ENCODE peak calls at places on chromosomes 16 and 17, in eight cellular contexts. I is GM06990, R is tibial artery, K is brain microvascular endothelial cell, U is trophoblast cell, J is heart left ventricle, V is fibroblast of lung, D is fibroblast of mammary gland. G is an unnamed sample.
A peak's percentile ranks its signal among the peaks of the same experiment; 100 is the strongest.

GRCh38 chr17:42886283-42887176 is 14.1 kb upstream of the G6PC1 start:
- DNase-seq in R (no peak), V (no peak), K (no peak), I (no peak), D (no peak), J (no peak), U (no peak), G (no peak)

GRCh38 chr17:77843878-77844260 is 114.6 kb upstream of the TNRC6C start:
- DNase-seq in V (no peak), U (no peak), D (no peak), J (no peak), I (no peak), K (no peak), R (no peak), G (no peak)

GRCh38 chr16:67571464-67571863 is 9.1 kb downstream of the CTCF start:
- DNase-seq in J (no peak), I (no peak), K (no peak), U (no peak), R (no peak), V (no peak), D (no peak), G (no peak)

GRCh38 chr17:6052926-6053325 is 17.3 kb upstream of the WSCD1 start:
- DNase-seq in R (no peak), U (no peak), K (no peak), J (no peak), I (no peak), V (no peak), D (no peak), G (no peak)

GRCh38 chr17:71528210-71528609 is 592.6 kb upstream of the SOX9 start:
- DNase-seq in U (no peak), R (no peak), D (no peak), V (no peak), J (no peak), K (no peak), I (no peak), G (no peak)

GRCh38 chr17:21302711-21303425 is 18.4 kb downstream of the MAP2K3 start:
- DNase-seq in V (no peak), U (no peak), J (peak; percentile 24), K (no peak), R (no peak), D (no peak), I (no peak), G (no peak)

GRCh38 chr16:56972403-56972802 is 10.7 kb downstream of the CETP start:
- DNase-seq in K (no peak), I (no peak), D (no peak), V (no peak), J (no peak), U (no peak), R (no peak), G (no peak)

GRCh38 chr17:31381165-31381668 is 10.3 kb upstream of the RAB11FIP4 start:
- DNase-seq in J (no peak), V (no peak), I (no peak), K (no peak), D (no peak), R (no peak), U (no peak), G (no peak)

GRCh38 chr17:16215002-16215272 is 397 bp downstream of the NCOR1 start:
- DNase-seq in K (no peak), V (no peak), D (no peak), J (peak; percentile 47), U (peak; percentile 16), I (peak; percentile 78), R (peak; percentile 27), G (no peak)

GRCh38 chr16:14464192-14464591 is 165.9 kb downstream of the PARN start:
- DNase-seq in D (no peak), V (no peak), K (no peak), I (no peak), R (no peak), U (no peak), J (no peak), G (no peak)

GRCh38 chr17:34997355-34997862 is 17.1 kb downstream of the LIG3 start:
- DNase-seq in U (no peak), V (peak; percentile 95), K (peak; percentile 73), R (peak; percentile 52), J (peak; percentile 58), D (peak; percentile 62), I (no peak), G (peak; percentile 68)

GRCh38 chr16:48158296-48158695 is 2.5 kb upstream of the ABCC12 start:
- DNase-seq in J (no peak), U (no peak), I (peak; percentile 25), D (peak; percentile 80), V (peak; percentile 43), R (no peak), K (peak; percentile 55), G (peak; percentile 41)

GRCh38 chr17:44900894-44901293 is 1.6 kb upstream of the EFTUD2 start:
- DNase-seq in I (no peak), V (peak; percentile 90), J (no peak), R (peak; percentile 38), K (peak; percentile 64), D (peak; percentile 89), U (no peak), G (peak; percentile 82)

GRCh38 chr17:61389670-61390478 is 9.8 kb upstream of the TBX2 start:
- DNase-seq in R (no peak), J (no peak), D (no peak), U (no peak), V (peak; percentile 68), I (no peak), K (no peak), G (no peak)

GRCh38 chr16:4386951-4387565 is 15.4 kb downstream of the VASN start:
- DNase-seq in J (peak; percentile 45), R (no peak), D (peak; percentile 70), K (no peak), I (no peak), V (no peak), U (no peak), G (no peak)

GRCh38 chr16:86498155-86498651 is 12.1 kb upstream of the FOXF1 start:
- DNase-seq in J (no peak), V (peak; percentile 34), U (no peak), R (no peak), D (no peak), I (no peak), K (no peak), G (no peak)

GRCh38 chr16:53864819-53865491 is 161.0 kb downstream of the FTO start:
- DNase-seq in U (no peak), K (no peak), J (no peak), V (no peak), R (no peak), D (peak; percentile 46), I (no peak), G (no peak)

GRCh38 chr16:49443576-49443975 is 70.0 kb downstream of the C16orf78 start:
- DNase-seq in D (no peak), I (no peak), R (no peak), V (no peak), J (no peak), K (no peak), U (no peak), G (no peak)

DNA sequence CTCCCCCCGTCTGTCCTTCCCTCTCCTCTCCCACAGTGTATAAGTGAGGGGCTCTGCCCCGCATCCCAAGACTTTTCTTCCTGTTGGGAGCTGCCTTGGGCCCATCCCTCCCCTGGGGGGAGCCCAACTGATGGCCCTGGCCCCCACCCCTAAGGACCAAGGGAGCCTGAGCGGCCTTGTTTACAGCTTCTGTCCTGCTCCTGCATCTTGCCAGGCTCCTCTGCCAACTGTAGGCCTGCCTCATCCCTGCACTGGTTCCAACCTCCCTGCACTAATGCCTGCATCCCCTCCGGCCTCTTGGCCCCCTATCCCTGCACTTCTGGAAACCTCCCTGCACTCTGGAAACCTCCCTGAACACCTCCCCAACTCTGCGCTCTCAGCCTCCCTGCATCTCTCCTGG is 1.4 kb upstream of the PAGR1 start:
- DNase-seq in K (no peak), U (no peak), V (no peak), D (no peak), J (no peak), R (no peak), I (no peak), G (no peak)
- H3K4me3 ChIP-seq in K (no peak overlapping the region), U (no peak overlapping the region), V (peak overlapping the region; percentile 89), D (no peak overlapping the region), J (no peak overlapping the region), R (peak overlapping the region; percentile 79), I (no peak overlapping the region), G (peak overlapping the region; percentile 82)

DNA sequence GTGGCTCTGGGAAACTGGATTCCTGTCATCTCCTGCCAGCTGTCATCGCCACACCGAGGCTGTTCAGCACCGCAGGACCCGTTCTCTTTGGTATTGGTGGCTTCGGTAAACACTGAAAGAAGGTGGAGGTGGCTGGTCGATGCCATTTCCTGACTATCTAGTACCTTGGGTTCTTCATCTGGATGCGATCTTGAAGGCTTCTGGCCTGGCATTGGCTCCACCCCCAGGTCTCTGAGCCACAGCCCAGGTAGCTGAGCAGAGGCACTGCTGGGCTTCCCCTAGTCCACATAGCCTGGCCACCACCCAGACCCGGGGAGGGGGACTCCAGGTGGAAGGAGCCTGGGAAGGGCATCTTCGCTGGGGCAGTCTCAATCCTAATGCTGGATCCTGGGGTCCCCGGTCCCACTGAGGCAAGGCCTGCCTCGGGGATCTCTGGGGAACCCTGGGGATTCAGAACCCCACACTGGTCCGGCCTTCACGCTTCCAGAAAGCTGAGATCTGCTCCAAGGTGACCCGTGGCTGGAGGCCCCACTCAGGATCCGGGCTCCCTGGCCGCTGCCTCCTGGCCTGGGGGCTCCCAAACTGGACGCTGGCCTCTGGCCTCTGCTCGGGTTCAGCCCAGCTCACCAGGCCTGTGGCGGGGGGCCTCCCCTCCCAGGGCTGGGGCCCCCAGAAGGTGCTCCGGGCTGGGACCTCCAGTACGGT is 1.8 kb downstream of the C16orf54 start:
- DNase-seq in U (no peak), D (no peak), J (no peak), K (no peak), I (no peak), R (no peak), V (no peak), G (no peak)
- H3K4me3 ChIP-seq in U (no peak overlapping the region), D (no peak overlapping the region), J (no peak overlapping the region), K (no peak overlapping the region), I (no peak overlapping the region), R (no peak overlapping the region), V (no peak overlapping the region), G (no peak overlapping the region)

GRCh38 chr16:8866118-8866883 is 2.5 kb downstream of the CARHSP1 start:
- DNase-seq in J (peak; percentile 62), R (peak; percentile 55), K (no peak), I (no peak), V (no peak), U (no peak), D (peak; percentile 34), G (no peak)
- H3K4me3 ChIP-seq in J (peak overlapping the region; percentile 62), R (peak overlapping the region; percentile 86), K (peak overlapping the region; percentile 68), I (no peak overlapping the region), V (peak overlapping the region; percentile 80), U (peak overlapping the region; percentile 85), D (peak overlapping the region; percentile 72), G (peak overlapping the region; percentile 73)

GRCh38 chr17:48718162-48718780 is 4.0 kb downstream of the PRAC1 start:
- DNase-seq in R (no peak), K (no peak), D (no peak), V (no peak), J (no peak), I (no peak), U (no peak), G (no peak)

GRCh38 chr17:48715496-48716399 is 6.6 kb downstream of the PRAC1 start:
- DNase-seq in R (no peak), K (no peak), V (no peak), I (no peak), D (no peak), J (no peak), U (no peak), G (no peak)

GRCh38 chr17:48718781-48719641 is 3.3 kb downstream of the PRAC1 start:
- DNase-seq in I (no peak), R (no peak), U (no peak), V (no peak), K (no peak), D (no peak), J (no peak), G (no peak)

GRCh38 chr17:48719642-48720262 is 2.6 kb downstream of the PRAC1 start:
- DNase-seq in K (no peak), U (no peak), R (no peak), I (no peak), J (no peak), V (peak; percentile 23), D (no peak), G (no peak)

GRCh38 chr17:48717367-48718161 is 4.8 kb downstream of the PRAC1 start:
- DNase-seq in J (no peak), D (no peak), U (no peak), K (no peak), R (no peak), I (no peak), V (no peak), G (no peak)
- H3K4me3 ChIP-seq in J (no peak overlapping the region), D (no peak overlapping the region), U (no peak overlapping the region), K (no peak overlapping the region), R (no peak overlapping the region), I (no peak overlapping the region), V (no peak overlapping the region), G (no peak overlapping the region)

G was measured in skeletal muscle cell.